ENCODE peak calls at places on chromosomes 11 and 22, in six cellular contexts. V, E, K, Y, B and Q are unnamed samples.

GRCh38 chr11:65981101-65981740 is 19.7 kb downstream of the SART1 start:
- DNase-seq in V (no peak), Y (no peak), E (no peak), K (no peak), B (no peak), Q (no peak)

GRCh38 chr22:19886605-19887250 is 32.1 kb upstream of the GNB1L start:
- DNase-seq in B (no peak), E (peak), K (no peak), Y (no peak), V (no peak), Q (peak)

GRCh38 chr11:130427581-130428211 is 713 bp downstream of the ADAMTS8 start:
- DNase-seq in E (no peak), K (peak), B (peak), Y (no peak), V (peak), Q (no peak)

GRCh38 chr22:20148414-20148813 is 2.4 kb downstream of the CCDC188 start:
- DNase-seq in V (no peak), E (no peak), K (no peak), Y (no peak), B (no peak), Q (no peak)

GRCh38 chr11:49995559-49995958 is 13.2 kb upstream of the OR4C12 start:
- DNase-seq in B (peak), Y (no peak), E (peak), K (peak), V (peak), Q (peak)

GRCh38 chr11:130847517-130847916 is 68.8 kb downstream of the SNX19 start:
- DNase-seq in Y (no peak), E (peak), B (no peak), K (no peak), V (no peak), Q (peak)

GRCh38 chr11:127052420-127052819 is 51.9 kb upstream of the KIRREL3 start:
- DNase-seq in E (no peak), Y (peak), B (no peak), V (no peak), K (peak), Q (no peak)

GRCh38 chr11:71977743-71978418 is 20.8 kb upstream of the IL18BP start:
- DNase-seq in B (peak), K (peak), V (no peak), Y (peak), E (peak), Q (peak)

GRCh38 chr22:33166206-33166605 is 108.0 kb upstream of the SYN3 start:
- DNase-seq in Y (no peak), B (no peak), K (peak), V (no peak), E (no peak), Q (no peak)

GRCh38 chr22:18000441-18001039 is 23.8 kb downstream of the MICAL3 start:
- DNase-seq in K (peak), E (peak), V (no peak), Y (peak), B (peak), Q (no peak)

GRCh38 chr11:10642298-10642697 is 51.3 kb downstream of the IRAG1 start:
- DNase-seq in E (peak), V (no peak), Y (no peak), B (no peak), K (no peak), Q (peak)

GRCh38 chr11:85827768-85828639 is 17.1 kb upstream of the SYTL2 start:
- DNase-seq in V (no peak), K (peak), B (no peak), Y (no peak), E (peak), Q (peak)

GRCh38 chr11:74269161-74269809 is 42.2 kb downstream of the P4HA3 start:
- DNase-seq in V (no peak), Y (no peak), B (no peak), E (no peak), K (no peak), Q (peak)

GRCh38 chr22:23376256-23376655 is 195.9 kb downstream of the BCR start:
- DNase-seq in E (peak), B (peak), Y (no peak), V (peak), K (peak), Q (no peak)

GRCh38 chr22:42419328-42419881 is 12.8 kb downstream of the NFAM1 start:
- DNase-seq in E (no peak), Y (no peak), V (no peak), B (no peak), K (no peak), Q (no peak)

GRCh38 chr11:93350835-93351234 is 20.3 kb downstream of the DEUP1 start:
- DNase-seq in V (no peak), Y (no peak), B (no peak), K (no peak), E (no peak), Q (no peak)

GRCh38 chr11:74721479-74721835 is 9.8 kb downstream of the CHRDL2 start:
- DNase-seq in E (no peak), B (no peak), K (no peak), V (no peak), Y (no peak), Q (no peak)

GRCh38 chr11:63613517-63614135 is 607 bp downstream of the PLAAT3 start:
- DNase-seq in E (peak), V (peak), K (peak), B (no peak), Y (no peak), Q (no peak)

GRCh38 chr11:68118753-68119448 is 2.3 kb downstream of the CHKA start:
- DNase-seq in V (no peak), Y (no peak), E (peak), B (no peak), K (no peak), Q (peak)

GRCh38 chr22:50151571-50152537 is 18.7 kb upstream of the PANX2 start:
- DNase-seq in B (peak), V (peak), K (no peak), E (no peak), Y (no peak), Q (no peak)

GRCh38 chr11:12253843-12254281 is 123.5 kb upstream of the PARVA start:
- DNase-seq in B (no peak), K (no peak), E (no peak), Y (no peak), V (no peak), Q (no peak)

GRCh38 chr11:76861490-76861953 is 804 bp downstream of the ACER3 start:
- DNase-seq in V (no peak), Y (no peak), K (peak), B (peak), E (no peak), Q (no peak)

GRCh38 chr11:47216141-47216798 is 1.5 kb downstream of the DDB2 start:
- DNase-seq in K (peak), B (no peak), E (peak), V (no peak), Y (no peak), Q (peak)

GRCh38 chr11:68413591-68413999 is 47.0 kb upstream of the PPP6R3 start:
- DNase-seq in Y (no peak), K (no peak), E (no peak), V (no peak), B (no peak), Q (no peak)

GRCh38 chr11:326842-327580 is 6.4 kb upstream of the IFITM3 start:
- DNase-seq in E (peak), B (no peak), K (no peak), Y (no peak), V (no peak), Q (peak)

GRCh38 chr11:66800720-66801428 is 42.4 kb upstream of the RCE1 start:
- DNase-seq in K (no peak), E (no peak), B (no peak), Y (no peak), V (no peak), Q (no peak)

GRCh38 chr11:86164106-86164505 is 80.4 kb upstream of the EED start:
- DNase-seq in B (no peak), V (no peak), K (no peak), E (no peak), Y (no peak), Q (no peak)

GRCh38 chr22:49197500-49197899 is 630.2 kb downstream of the BRD1 start:
- DNase-seq in K (peak), Y (no peak), V (peak), E (no peak), B (no peak), Q (no peak)

GRCh38 chr11:120334894-120335462 is 1.2 kb upstream of the ARHGEF12 start:
- DNase-seq in E (peak), V (peak), K (peak), B (peak), Y (peak), Q (peak)

GRCh38 chr22:33524511-33525270 is 395.6 kb downstream of the LARGE1 start:
- DNase-seq in K (peak), B (no peak), E (no peak), Y (no peak), V (no peak), Q (no peak)

GRCh38 chr11:85809191-85809590 is 1.8 kb downstream of the SYTL2 start:
- DNase-seq in K (no peak), E (no peak), V (no peak), B (no peak), Y (no peak), Q (no peak)

GRCh38 chr11:2777871-2778629 is 78.3 kb upstream of the KCNQ1OT1 start:
- DNase-seq in Y (no peak), V (peak), E (no peak), K (no peak), B (peak), Q (no peak)

GRCh38 chr11:87097582-87097981 is 59.8 kb downstream of the TMEM135 start:
- DNase-seq in K (peak), Y (peak), B (peak), E (peak), V (peak), Q (peak)

GRCh38 chr11:74877132-74877531 is 71.8 kb downstream of the XRRA1 start:
- DNase-seq in Y (no peak), V (no peak), K (peak), B (no peak), E (no peak), Q (peak)

DNA sequence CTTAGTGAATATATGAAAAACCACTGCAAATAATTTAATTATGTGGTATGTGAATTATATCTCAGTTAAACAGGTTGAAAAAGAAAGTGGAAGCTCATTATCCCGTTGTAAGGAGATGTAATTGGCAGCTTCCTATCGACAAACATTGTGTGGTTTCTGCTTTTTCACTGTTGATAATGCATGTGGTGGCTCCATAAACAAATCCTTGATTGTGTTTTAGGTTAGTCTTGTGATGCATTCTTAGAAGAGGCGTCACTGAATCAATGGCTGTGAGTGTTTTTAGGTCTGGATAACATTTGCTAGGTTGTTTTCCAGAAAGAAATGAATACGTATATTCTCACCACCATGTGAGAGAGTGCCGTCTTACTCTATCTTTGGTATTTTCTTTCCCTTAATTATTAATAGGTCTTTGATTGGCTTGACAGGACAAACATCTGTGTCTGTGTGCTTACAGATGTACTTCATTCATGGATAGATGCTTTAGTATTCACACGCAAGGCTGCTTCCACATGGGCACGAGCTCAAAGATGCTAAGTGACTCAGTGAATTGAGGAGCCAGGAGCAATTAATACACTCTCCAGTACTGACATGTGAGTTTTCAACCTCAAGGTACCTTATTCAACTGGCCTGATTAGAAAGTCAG is 166.7 kb downstream of the TBC1D22A start:
- DNase-seq in V (no peak), B (no peak), E (peak), Y (no peak), K (no peak), Q (peak)
- H2BK15ac ChIP-seq in V (no peak), B (no peak), E (no peak), Y (no peak), K (no peak), Q (no peak)

DNA sequence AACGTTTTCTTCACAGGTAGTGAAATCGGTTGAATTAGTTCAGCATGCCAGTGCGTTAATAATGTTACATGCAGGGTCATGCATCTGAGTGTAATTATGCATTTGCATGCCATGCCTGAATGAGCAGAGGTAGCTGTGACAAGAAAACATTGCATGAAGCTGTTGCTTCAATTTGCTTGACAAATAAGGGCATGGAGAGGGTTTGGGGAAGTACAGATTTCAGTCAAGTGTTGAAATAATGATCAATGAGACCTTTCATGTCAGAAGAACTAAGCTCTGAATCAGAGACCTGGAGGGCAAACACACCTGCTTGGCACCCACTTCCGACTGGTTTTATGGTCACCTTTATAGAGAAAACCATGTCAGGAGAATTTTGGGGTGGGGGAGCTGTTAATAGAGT is 221.4 kb downstream of the DBX1 start:
- DNase-seq in E (no peak), K (no peak), V (no peak), Y (no peak), B (no peak), Q (no peak)
- H2BK15ac ChIP-seq in E (no peak), K (no peak), V (no peak), Y (no peak), B (no peak), Q (no peak)

GRCh38 chr11:117921456-117921855 is 7.7 kb downstream of the TMPRSS13 start:
- DNase-seq in K (no peak), B (no peak), Y (no peak), V (no peak), E (no peak), Q (no peak)
- H2BK15ac ChIP-seq in K (no peak), B (no peak), Y (no peak), V (no peak), E (no peak), Q (no peak)

GRCh38 chr22:38097557-38098409 is 12.7 kb downstream of the BAIAP2L2 start:
- DNase-seq in B (peak), K (peak), V (peak), Y (peak), E (peak), Q (peak)
- H2BK15ac ChIP-seq in B (peak), K (no peak), V (no peak), Y (peak), E (peak), Q (no peak)

GRCh38 chr11:105045897-105046296 is 762 bp upstream of the CARD16 start:
- DNase-seq in B (no peak), K (no peak), Y (no peak), E (no peak), V (no peak), Q (no peak)
- H2BK15ac ChIP-seq in B (no peak), K (no peak), Y (no peak), E (no peak), V (no peak), Q (peak)

GRCh38 chr11:8247312-8247711 is 16.4 kb downstream of the LMO1 start:
- DNase-seq in B (peak), Y (no peak), E (no peak), V (peak), K (no peak), Q (no peak)
- H2BK15ac ChIP-seq in B (no peak), Y (no peak), E (no peak), V (no peak), K (no peak), Q (no peak)

DNA sequence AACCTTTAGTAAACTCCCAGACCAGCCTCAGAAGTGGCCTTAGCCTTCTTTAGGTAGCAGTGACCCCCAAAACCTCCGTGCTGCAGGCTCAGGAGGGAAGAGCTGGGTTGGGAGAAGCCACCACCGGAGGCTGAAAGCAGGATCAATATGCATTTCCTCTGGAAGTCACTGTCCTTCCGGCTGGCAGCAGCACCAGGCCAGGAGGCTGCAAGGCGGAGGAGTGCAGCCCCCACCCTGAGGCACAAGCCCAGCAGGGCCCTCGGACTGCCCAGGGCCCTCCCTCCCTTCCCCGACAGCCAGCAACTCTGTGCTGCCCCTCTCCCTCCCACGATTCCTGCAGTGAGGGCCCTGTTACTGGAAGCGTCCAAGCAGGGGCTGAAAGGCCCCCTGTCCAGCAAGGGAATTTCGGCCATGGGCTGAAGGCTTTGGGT is 3.2 kb upstream of the NRXN2 start:
- DNase-seq in E (no peak), B (no peak), K (peak), V (peak), Y (no peak), Q (no peak)
- H2BK15ac ChIP-seq in E (no peak), B (no peak), K (no peak), V (no peak), Y (peak), Q (no peak)